ENCODE peak calls at places on chromosomes 6 and 20, in five cellular contexts. One of them, this sample, is unnamed.

GRCh38 chr6:158031191-158031444 is 49.5 kb downstream of the SYNJ2 start:
- DNase-seq in K562: no peak
- DNase-seq in GM12878: no peak
- DNase-seq in IMR-90: no peak
- DNase-seq in A549: no peak
- DNase-seq in this sample: no peak

GRCh38 chr6:3616565-3617176 is 134.8 kb downstream of the PXDC1 start:
- DNase-seq in K562: no peak
- DNase-seq in IMR-90: no peak
- DNase-seq in GM12878: no peak
- DNase-seq in A549: no peak
- DNase-seq in this sample: no peak

GRCh38 chr6:93036835-93037234 is 382.5 kb downstream of the EPHA7 start:
- DNase-seq in IMR-90: peak; percentile 1
- DNase-seq in K562: no peak
- DNase-seq in A549: no peak
- DNase-seq in GM12878: no peak
- DNase-seq in this sample: no peak

GRCh38 chr6:34616230-34616591 is 60.1 kb upstream of the SPDEF start:
- DNase-seq in A549: no peak
- DNase-seq in K562: no peak
- DNase-seq in IMR-90: no peak
- DNase-seq in GM12878: no peak
- DNase-seq in this sample: no peak

GRCh38 chr6:166726193-166726592 is 99.1 kb upstream of the RPS6KA2 start:
- DNase-seq in A549: no peak
- DNase-seq in GM12878: no peak
- DNase-seq in IMR-90: no peak
- DNase-seq in K562: no peak
- DNase-seq in this sample: no peak

GRCh38 chr20:34982270-34983088 is 26.8 kb downstream of the MYH7B start:
- DNase-seq in IMR-90: no peak
- DNase-seq in K562: no peak
- DNase-seq in GM12878: no peak
- DNase-seq in A549: no peak
- DNase-seq in this sample: no peak

GRCh38 chr6:37868447-37868825 is 48.9 kb downstream of the ZFAND3 start:
- DNase-seq in IMR-90: peak; percentile 59
- DNase-seq in K562: no peak
- DNase-seq in GM12878: no peak
- DNase-seq in A549: no peak
- DNase-seq in this sample: no peak

GRCh38 chr20:50415516-50416268 is 94.5 kb upstream of the PTPN1 start:
- DNase-seq in GM12878: no peak
- DNase-seq in K562: no peak
- DNase-seq in IMR-90: peak; percentile 87
- DNase-seq in A549: peak; percentile 39
- DNase-seq in this sample: peak; percentile 79

GRCh38 chr6:166556871-166557322 is 29.6 kb downstream of the RAMACL start:
- DNase-seq in A549: peak; percentile 23
- DNase-seq in K562: no peak
- DNase-seq in GM12878: no peak
- DNase-seq in IMR-90: peak; percentile 65
- DNase-seq in this sample: no peak

GRCh38 chr6:26118999-26119398 is 31.8 kb downstream of the HFE start:
- DNase-seq in GM12878: no peak
- DNase-seq in IMR-90: peak; percentile 74
- DNase-seq in K562: no peak
- DNase-seq in A549: no peak
- DNase-seq in this sample: no peak

GRCh38 chr20:60935971-60936370 is 316.1 kb upstream of the CDH4 start:
- DNase-seq in IMR-90: no peak
- DNase-seq in GM12878: no peak
- DNase-seq in K562: no peak
- DNase-seq in A549: no peak
- DNase-seq in this sample: no peak

GRCh38 chr6:125953502-125953875 is 3.1 kb upstream of the HINT3 start:
- DNase-seq in A549: no peak
- DNase-seq in IMR-90: no peak
- DNase-seq in GM12878: no peak
- DNase-seq in K562: no peak
- DNase-seq in this sample: no peak

GRCh38 chr6:17768388-17768787 is 61.7 kb upstream of the NUP153 start:
- DNase-seq in K562: no peak
- DNase-seq in IMR-90: peak; percentile 33
- DNase-seq in GM12878: no peak
- DNase-seq in A549: no peak
- DNase-seq in this sample: no peak

GRCh38 chr6:17965397-17965796 is 22.0 kb downstream of the KIF13A start:
- DNase-seq in A549: no peak
- DNase-seq in GM12878: no peak
- DNase-seq in K562: no peak
- DNase-seq in IMR-90: peak; percentile 65
- DNase-seq in this sample: no peak

GRCh38 chr20:50692553-50692933 is 1.2 kb upstream of the RIPOR3 start:
- DNase-seq in IMR-90: no peak
- DNase-seq in A549: no peak
- DNase-seq in GM12878: no peak
- DNase-seq in K562: no peak
- DNase-seq in this sample: no peak

GRCh38 chr6:24584390-24584735 is 61.6 kb downstream of the KIAA0319 start:
- DNase-seq in IMR-90: no peak
- DNase-seq in A549: no peak
- DNase-seq in GM12878: no peak
- DNase-seq in K562: no peak
- DNase-seq in this sample: peak; percentile 38

GRCh38 chr6:21946298-21946783 is 350.5 kb downstream of the PRL start:
- DNase-seq in IMR-90: peak; percentile 98
- DNase-seq in A549: no peak
- DNase-seq in K562: no peak
- DNase-seq in GM12878: no peak
- DNase-seq in this sample: no peak

GRCh38 chr6:43338243-43338642 is 29.6 kb upstream of the CRIP3 start:
- DNase-seq in K562: no peak
- DNase-seq in A549: no peak
- DNase-seq in GM12878: peak; percentile 72
- DNase-seq in IMR-90: no peak
- DNase-seq in this sample: no peak

GRCh38 chr6:116173928-116174327 is 48.0 kb upstream of the COL10A1 start:
- DNase-seq in IMR-90: no peak
- DNase-seq in K562: no peak
- DNase-seq in A549: no peak
- DNase-seq in GM12878: no peak
- DNase-seq in this sample: no peak

GRCh38 chr6:103122766-103123601 is 1729.5 kb downstream of the GRIK2 start:
- DNase-seq in IMR-90: peak; percentile 0
- DNase-seq in K562: peak; percentile 3
- DNase-seq in A549: no peak
- DNase-seq in GM12878: no peak
- DNase-seq in this sample: peak; percentile 27

DNA sequence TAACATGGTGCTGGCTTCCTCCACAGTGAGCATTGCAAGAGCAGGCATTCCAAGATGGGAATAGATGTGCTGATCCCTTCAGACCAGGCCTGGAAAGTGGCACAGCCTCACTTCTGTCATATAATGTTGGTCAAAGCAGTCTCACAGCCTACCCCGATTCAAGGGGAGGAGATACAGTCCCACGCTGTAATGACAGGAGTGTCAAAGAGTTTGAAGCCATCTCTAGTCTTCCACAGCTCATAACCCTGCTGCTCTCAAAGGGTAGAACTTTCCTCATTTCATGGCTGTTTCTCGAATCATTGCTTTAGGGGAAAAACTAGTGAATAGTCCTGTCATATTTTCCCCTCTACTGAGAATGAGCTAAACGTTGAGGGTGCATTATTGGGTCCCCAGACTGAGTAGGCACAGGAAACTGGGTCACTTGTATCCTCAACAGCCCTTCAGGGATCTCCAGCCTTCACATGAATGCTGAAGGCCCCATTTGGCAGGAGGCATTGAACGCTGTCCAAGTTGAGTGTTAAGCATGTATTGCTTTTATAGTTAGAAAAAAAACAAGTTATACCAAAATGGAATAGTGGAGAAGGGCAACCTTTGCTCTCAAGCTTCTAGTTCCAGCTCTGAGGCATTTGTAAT is 27.3 kb downstream of the DTD1 start:
- DNase-seq in A549: no peak
- DNase-seq in K562: no peak
- DNase-seq in IMR-90: no peak
- DNase-seq in GM12878: no peak
- DNase-seq in this sample: no peak
- TF ChIP-seq RAD21 in A549: no peak
- TF ChIP-seq RAD21 in K562: no peak
- TF ChIP-seq RAD21 in IMR-90: no peak
- TF ChIP-seq RAD21 in GM12878: no peak
- TF ChIP-seq RAD21 in this sample: no peak

DNA sequence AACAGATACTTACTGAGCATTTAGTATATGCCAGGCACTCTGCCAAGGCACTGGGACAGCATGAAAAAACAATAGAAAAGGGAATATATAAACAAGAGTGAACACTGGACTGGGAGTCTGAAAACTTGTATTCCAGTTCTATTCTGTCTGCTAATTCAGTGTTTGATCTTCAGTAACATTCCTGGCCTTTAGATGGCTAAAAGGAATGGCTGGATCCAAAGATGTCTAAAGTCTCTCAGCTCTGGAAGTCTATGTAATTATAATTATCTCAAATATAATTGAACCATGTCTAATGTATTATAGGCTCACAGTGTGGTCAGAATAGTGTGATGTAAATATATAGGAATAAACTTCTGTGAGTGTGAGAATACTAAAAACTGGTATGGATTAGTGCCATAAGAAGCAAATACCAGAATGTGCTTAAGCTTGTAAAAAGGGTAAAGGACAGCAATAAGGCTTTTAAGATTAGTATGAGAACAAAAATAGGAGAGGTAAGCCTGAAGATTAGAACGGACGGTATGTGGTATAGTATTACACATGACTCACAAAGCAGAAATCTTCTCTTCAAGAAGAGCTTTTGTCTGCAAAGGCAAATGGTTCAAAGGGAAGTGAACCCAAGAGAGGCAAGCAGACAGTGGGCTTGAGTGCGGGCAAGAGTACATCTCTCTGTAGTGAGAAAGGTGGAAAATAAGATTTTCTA is 68.5 kb downstream of the TMEM200A start:
- DNase-seq in K562: no peak
- DNase-seq in GM12878: no peak
- DNase-seq in IMR-90: peak; percentile 73
- DNase-seq in A549: no peak
- DNase-seq in this sample: no peak
- TF ChIP-seq RCOR1 in K562: no peak
- TF ChIP-seq RCOR1 in GM12878: no peak
- TF ChIP-seq RCOR1 in IMR-90: no peak
- TF ChIP-seq RCOR1 in A549: no peak
- TF ChIP-seq RCOR1 in this sample: no peak

GRCh38 chr6:6486595-6486994 is 101.9 kb upstream of the LY86 start:
- DNase-seq in A549: no peak
- DNase-seq in GM12878: no peak
- DNase-seq in K562: no peak
- DNase-seq in IMR-90: no peak
- DNase-seq in this sample: no peak

GRCh38 chr6:6492675-6493074 is 95.8 kb upstream of the LY86 start:
- DNase-seq in A549: no peak
- DNase-seq in GM12878: no peak
- DNase-seq in IMR-90: no peak
- DNase-seq in K562: no peak
- DNase-seq in this sample: no peak

GRCh38 chr6:6495851-6496250 is 92.7 kb upstream of the LY86 start:
- DNase-seq in GM12878: no peak
- DNase-seq in IMR-90: no peak
- DNase-seq in K562: no peak
- DNase-seq in A549: no peak
- DNase-seq in this sample: no peak

GRCh38 chr6:6494677-6495076 is 93.8 kb upstream of the LY86 start:
- DNase-seq in GM12878: peak; percentile 45
- DNase-seq in A549: peak; percentile 3
- DNase-seq in K562: peak; percentile 39
- DNase-seq in IMR-90: no peak
- DNase-seq in this sample: peak; percentile 15

DNA sequence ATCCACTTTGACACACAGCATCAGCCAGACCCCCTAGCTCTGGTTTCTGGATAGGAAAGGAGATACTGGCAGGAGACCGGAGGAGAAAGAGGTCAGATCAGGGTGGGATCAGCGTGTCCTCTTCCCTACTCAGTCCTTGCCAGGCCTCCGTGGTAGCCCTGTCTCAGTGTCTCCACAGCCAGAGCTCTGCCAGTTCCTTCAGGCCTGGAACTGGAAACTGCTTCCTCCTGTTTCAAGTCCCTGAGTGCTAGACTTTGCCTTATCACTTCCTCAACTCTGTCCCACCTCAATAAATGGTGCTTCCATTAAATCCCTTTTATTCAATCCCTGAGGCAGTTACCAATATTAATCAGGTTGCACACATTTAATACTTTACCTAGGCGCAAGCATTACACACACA is 96.8 kb upstream of the LY86 start:
- DNase-seq in K562: no peak
- DNase-seq in IMR-90: no peak
- DNase-seq in GM12878: no peak
- DNase-seq in A549: no peak
- DNase-seq in this sample: no peak
- TF ChIP-seq RAD21 in K562: no peak
- TF ChIP-seq RAD21 in IMR-90: no peak
- TF ChIP-seq RAD21 in GM12878: no peak
- TF ChIP-seq RAD21 in A549: no peak
- TF ChIP-seq RAD21 in this sample: no peak

DNA sequence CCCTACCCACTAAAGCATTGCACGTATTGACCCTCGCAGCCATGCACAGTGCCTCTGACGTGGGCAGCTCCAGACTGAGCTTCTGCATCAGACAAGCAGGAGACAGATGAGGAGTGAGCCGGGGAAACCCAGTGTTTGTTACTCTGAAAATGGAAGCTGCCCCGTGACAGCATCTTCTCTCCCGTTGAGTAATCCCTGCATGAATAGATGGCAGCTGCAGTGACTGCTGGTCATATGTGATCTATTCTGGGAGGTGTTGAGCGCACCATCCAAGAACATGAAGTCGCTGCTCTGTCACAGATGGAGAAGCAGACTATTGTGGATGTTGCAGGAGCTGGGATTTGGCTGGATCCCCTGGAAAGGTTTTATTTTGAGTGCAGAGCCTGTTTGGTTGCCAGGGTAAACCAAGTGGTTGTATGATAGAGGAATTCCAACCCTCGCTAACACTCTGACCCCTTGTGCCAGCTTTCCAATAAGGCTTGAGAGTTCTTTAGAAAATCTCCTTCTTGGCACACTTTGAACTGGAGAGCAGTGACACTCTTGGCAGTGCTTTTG is 242.2 kb downstream of the NRN1 start:
- DNase-seq in GM12878: peak; percentile 8
- DNase-seq in A549: no peak
- DNase-seq in IMR-90: peak; percentile 78
- DNase-seq in K562: no peak
- DNase-seq in this sample: no peak
- TF ChIP-seq RCOR1 in GM12878: no peak
- TF ChIP-seq RCOR1 in A549: no peak
- TF ChIP-seq RCOR1 in IMR-90: no peak
- TF ChIP-seq RCOR1 in K562: no peak
- TF ChIP-seq RCOR1 in this sample: no peak